ENCODE peak calls at places on chromosome 14, in ten cellular contexts. N is HT1080; Z is non-pigmented ciliary epithelial cell; M is NCI-H1092 treated with DMSO at 0.1 percent for 48 hours; Y is 8988T; C is activated naive CD4-positive, alpha-beta T cell; I is Ammon's horn; R is lung; F is hippocampal formation; W is T-helper 2 cell. V is an unnamed sample.

GRCh38 chr14:104520620-104521410 is 58.7 kb upstream of the C14orf180 start:
- DNase-seq in F (no peak), Z (no peak), W (no peak), M (no peak), N (no peak), C (no peak), Y (no peak), I (no peak), R (no peak), V (no peak)

GRCh38 chr14:100612879-100613455 is 25.8 kb upstream of the BEGAIN start:
- DNase-seq in F (no peak), W (no peak), I (no peak), Y (no peak), M (no peak), N (no peak), Z (no peak), R (no peak), C (no peak), V (no peak)

GRCh38 chr14:92160619-92161018 is 38.9 kb downstream of the CPSF2 start:
- DNase-seq in N (no peak), Z (peak), F (no peak), W (no peak), R (no peak), I (no peak), C (no peak), Y (no peak), M (no peak), V (no peak)

GRCh38 chr14:95240859-95241813 is 78.6 kb downstream of the CLMN start:
- DNase-seq in M (no peak), C (no peak), Y (no peak), R (no peak), Z (no peak), W (no peak), I (no peak), F (no peak), N (no peak), V (no peak)

GRCh38 chr14:75607842-75608640 is 29.6 kb downstream of the FLVCR2 start:
- DNase-seq in F (no peak), I (no peak), Z (no peak), N (no peak), W (no peak), Y (no peak), C (no peak), M (no peak), R (no peak), V (no peak)

GRCh38 chr14:98099527-98099926 is 1172.5 kb downstream of the BCL11B start:
- DNase-seq in N (peak), M (no peak), Z (no peak), R (no peak), Y (no peak), C (no peak), F (no peak), W (no peak), I (no peak), V (no peak)

GRCh38 chr14:69055973-69056372 is 76.9 kb upstream of the ACTN1 start:
- DNase-seq in I (no peak), W (no peak), Z (no peak), C (no peak), M (no peak), R (no peak), N (no peak), Y (no peak), F (no peak), V (no peak)

GRCh38 chr14:75132374-75133086 is 5.7 kb upstream of the NEK9 start:
- DNase-seq in R (peak), F (peak), N (peak), W (peak), Y (no peak), Z (no peak), M (peak), I (peak), C (no peak), V (peak)

GRCh38 chr14:22530101-22530500 is 58.9 kb downstream of the DAD1 start:
- DNase-seq in F (no peak), Z (no peak), C (no peak), W (no peak), M (no peak), Y (no peak), N (no peak), R (no peak), I (no peak), V (no peak)

GRCh38 chr14:21923820-21924219 is 250.2 kb upstream of the OR4E1 start:
- DNase-seq in Y (no peak), Z (no peak), N (no peak), C (no peak), W (peak), F (no peak), M (no peak), I (no peak), R (no peak), V (no peak)

GRCh38 chr14:104118006-104118844 is 20.2 kb upstream of the KIF26A start:
- DNase-seq in I (no peak), F (no peak), Y (no peak), C (no peak), R (no peak), N (no peak), M (no peak), Z (no peak), W (no peak), V (no peak)

GRCh38 chr14:54600685-54601084 is 33.8 kb downstream of the SAMD4A start:
- DNase-seq in I (no peak), Y (no peak), Z (peak), M (no peak), W (no peak), R (no peak), C (no peak), F (no peak), N (peak), V (peak)

GRCh38 chr14:33897382-33897781 is 53.5 kb downstream of the EGLN3 start:
- DNase-seq in W (no peak), Z (no peak), M (no peak), Y (no peak), F (no peak), C (no peak), R (no peak), N (no peak), I (no peak), V (no peak)

GRCh38 chr14:53842938-53843337 is 113.7 kb downstream of the BMP4 start:
- DNase-seq in W (no peak), M (no peak), F (no peak), I (no peak), N (peak), Z (peak), R (no peak), C (no peak), Y (no peak), V (peak)

V was measured in retinal pigment epithelial cell.